ENCODE peak calls at places on chromosomes 7 and 10, in nine cellular contexts. One of them, this sample, is unnamed.

GRCh38 chr7:90726623-90727022 is 130.5 kb downstream of the CDK14 start:
- DNase-seq in heart left ventricle: no peak
- DNase-seq in foreskin fibroblast: peak; percentile 43
- DNase-seq in effector memory CD8-positive, alpha-beta T cell: no peak
- DNase-seq in memory B cell: no peak
- DNase-seq in GM18507: no peak
- DNase-seq in psoas muscle: no peak
- DNase-seq in activated CD4-positive, alpha-beta T cell treated with anti-CD3 and anti-CD28 coated beads, Interleukin-2, amount 50 U/mL, for 4 hours: no peak
- DNase-seq in NCI-H345: peak; percentile 32
- DNase-seq in this sample: no peak

GRCh38 chr10:99685232-99686041 is 26.1 kb downstream of the ENTPD7 start:
- DNase-seq in NCI-H345: no peak
- DNase-seq in memory B cell: no peak
- DNase-seq in effector memory CD8-positive, alpha-beta T cell: no peak
- DNase-seq in psoas muscle: no peak
- DNase-seq in GM18507: peak; percentile 29
- DNase-seq in heart left ventricle: no peak
- DNase-seq in foreskin fibroblast: no peak
- DNase-seq in activated CD4-positive, alpha-beta T cell treated with anti-CD3 and anti-CD28 coated beads, Interleukin-2, amount 50 U/mL, for 4 hours: no peak
- DNase-seq in this sample: no peak

GRCh38 chr7:100673942-100674431 is 447 bp downstream of the GNB2 start:
- DNase-seq in NCI-H345: peak; percentile 30
- DNase-seq in memory B cell: no peak
- DNase-seq in foreskin fibroblast: peak; percentile 53
- DNase-seq in effector memory CD8-positive, alpha-beta T cell: peak; percentile 50
- DNase-seq in heart left ventricle: peak; percentile 79
- DNase-seq in activated CD4-positive, alpha-beta T cell treated with anti-CD3 and anti-CD28 coated beads, Interleukin-2, amount 50 U/mL, for 4 hours: no peak
- DNase-seq in GM18507: no peak
- DNase-seq in psoas muscle: peak; percentile 66
- DNase-seq in this sample: no peak

GRCh38 chr7:86479144-86479543 is 164.6 kb upstream of the GRM3 start:
- DNase-seq in heart left ventricle: no peak
- DNase-seq in GM18507: no peak
- DNase-seq in psoas muscle: no peak
- DNase-seq in NCI-H345: no peak
- DNase-seq in effector memory CD8-positive, alpha-beta T cell: no peak
- DNase-seq in activated CD4-positive, alpha-beta T cell treated with anti-CD3 and anti-CD28 coated beads, Interleukin-2, amount 50 U/mL, for 4 hours: no peak
- DNase-seq in foreskin fibroblast: no peak
- DNase-seq in memory B cell: no peak
- DNase-seq in this sample: no peak

GRCh38 chr7:80182630-80183276 is 48.1 kb downstream of the GNAI1 start:
- DNase-seq in psoas muscle: no peak
- DNase-seq in GM18507: no peak
- DNase-seq in foreskin fibroblast: peak; percentile 26
- DNase-seq in heart left ventricle: no peak
- DNase-seq in NCI-H345: no peak
- DNase-seq in memory B cell: no peak
- DNase-seq in effector memory CD8-positive, alpha-beta T cell: no peak
- DNase-seq in activated CD4-positive, alpha-beta T cell treated with anti-CD3 and anti-CD28 coated beads, Interleukin-2, amount 50 U/mL, for 4 hours: no peak
- DNase-seq in this sample: no peak

GRCh38 chr7:7202375-7202720 is 20.0 kb downstream of the C1GALT1 start:
- DNase-seq in psoas muscle: no peak
- DNase-seq in memory B cell: no peak
- DNase-seq in activated CD4-positive, alpha-beta T cell treated with anti-CD3 and anti-CD28 coated beads, Interleukin-2, amount 50 U/mL, for 4 hours: no peak
- DNase-seq in GM18507: no peak
- DNase-seq in heart left ventricle: no peak
- DNase-seq in NCI-H345: no peak
- DNase-seq in effector memory CD8-positive, alpha-beta T cell: no peak
- DNase-seq in foreskin fibroblast: no peak
- DNase-seq in this sample: no peak

GRCh38 chr7:139568813-139569490 is 45.5 kb downstream of the CLEC2L start:
- DNase-seq in effector memory CD8-positive, alpha-beta T cell: no peak
- DNase-seq in GM18507: no peak
- DNase-seq in NCI-H345: no peak
- DNase-seq in memory B cell: no peak
- DNase-seq in activated CD4-positive, alpha-beta T cell treated with anti-CD3 and anti-CD28 coated beads, Interleukin-2, amount 50 U/mL, for 4 hours: no peak
- DNase-seq in psoas muscle: no peak
- DNase-seq in foreskin fibroblast: no peak
- DNase-seq in heart left ventricle: no peak
- DNase-seq in this sample: no peak

GRCh38 chr7:150972094-150972493 is 6.0 kb downstream of the KCNH2 start:
- DNase-seq in foreskin fibroblast: no peak
- DNase-seq in activated CD4-positive, alpha-beta T cell treated with anti-CD3 and anti-CD28 coated beads, Interleukin-2, amount 50 U/mL, for 4 hours: no peak
- DNase-seq in psoas muscle: no peak
- DNase-seq in heart left ventricle: peak; percentile 88
- DNase-seq in NCI-H345: peak; percentile 43
- DNase-seq in effector memory CD8-positive, alpha-beta T cell: no peak
- DNase-seq in GM18507: no peak
- DNase-seq in memory B cell: no peak
- DNase-seq in this sample: no peak

GRCh38 chr10:14032406-14032998 is 298.2 kb downstream of the FRMD4A start:
- DNase-seq in effector memory CD8-positive, alpha-beta T cell: peak; percentile 46
- DNase-seq in activated CD4-positive, alpha-beta T cell treated with anti-CD3 and anti-CD28 coated beads, Interleukin-2, amount 50 U/mL, for 4 hours: peak; percentile 35
- DNase-seq in NCI-H345: no peak
- DNase-seq in GM18507: no peak
- DNase-seq in foreskin fibroblast: no peak
- DNase-seq in psoas muscle: no peak
- DNase-seq in heart left ventricle: no peak
- DNase-seq in memory B cell: peak; percentile 46
- DNase-seq in this sample: no peak

GRCh38 chr7:7911339-7911738 is 57.3 kb upstream of the GLCCI1 start:
- DNase-seq in activated CD4-positive, alpha-beta T cell treated with anti-CD3 and anti-CD28 coated beads, Interleukin-2, amount 50 U/mL, for 4 hours: no peak
- DNase-seq in GM18507: no peak
- DNase-seq in heart left ventricle: no peak
- DNase-seq in NCI-H345: no peak
- DNase-seq in effector memory CD8-positive, alpha-beta T cell: no peak
- DNase-seq in memory B cell: no peak
- DNase-seq in foreskin fibroblast: peak; percentile 63
- DNase-seq in psoas muscle: no peak
- DNase-seq in this sample: peak; percentile 10

GRCh38 chr10:110091830-110092229 is 84.0 kb downstream of the ADD3 start:
- DNase-seq in activated CD4-positive, alpha-beta T cell treated with anti-CD3 and anti-CD28 coated beads, Interleukin-2, amount 50 U/mL, for 4 hours: no peak
- DNase-seq in memory B cell: no peak
- DNase-seq in NCI-H345: no peak
- DNase-seq in psoas muscle: no peak
- DNase-seq in effector memory CD8-positive, alpha-beta T cell: no peak
- DNase-seq in GM18507: no peak
- DNase-seq in heart left ventricle: no peak
- DNase-seq in foreskin fibroblast: no peak
- DNase-seq in this sample: no peak

GRCh38 chr7:133054167-133054840 is 27.6 kb downstream of the CHCHD3 start:
- DNase-seq in activated CD4-positive, alpha-beta T cell treated with anti-CD3 and anti-CD28 coated beads, Interleukin-2, amount 50 U/mL, for 4 hours: no peak
- DNase-seq in GM18507: no peak
- DNase-seq in effector memory CD8-positive, alpha-beta T cell: no peak
- DNase-seq in psoas muscle: no peak
- DNase-seq in heart left ventricle: no peak
- DNase-seq in memory B cell: no peak
- DNase-seq in foreskin fibroblast: peak; percentile 62
- DNase-seq in NCI-H345: no peak
- DNase-seq in this sample: no peak

GRCh38 chr7:75565129-75565528 is 73.0 kb downstream of the SPDYE5 start:
- DNase-seq in psoas muscle: no peak
- DNase-seq in NCI-H345: no peak
- DNase-seq in memory B cell: no peak
- DNase-seq in heart left ventricle: no peak
- DNase-seq in activated CD4-positive, alpha-beta T cell treated with anti-CD3 and anti-CD28 coated beads, Interleukin-2, amount 50 U/mL, for 4 hours: no peak
- DNase-seq in foreskin fibroblast: peak; percentile 94
- DNase-seq in GM18507: no peak
- DNase-seq in effector memory CD8-positive, alpha-beta T cell: no peak
- DNase-seq in this sample: peak; percentile 75

GRCh38 chr7:50632561-50633413 is 67.6 kb upstream of the DDC start:
- DNase-seq in activated CD4-positive, alpha-beta T cell treated with anti-CD3 and anti-CD28 coated beads, Interleukin-2, amount 50 U/mL, for 4 hours: peak; percentile 47
- DNase-seq in psoas muscle: peak; percentile 39
- DNase-seq in effector memory CD8-positive, alpha-beta T cell: peak; percentile 62
- DNase-seq in NCI-H345: peak; percentile 44
- DNase-seq in foreskin fibroblast: peak; percentile 67
- DNase-seq in heart left ventricle: no peak
- DNase-seq in memory B cell: peak; percentile 57
- DNase-seq in GM18507: no peak
- DNase-seq in this sample: no peak